ENCODE peak calls at places on chromosomes 3 and 15, in five cellular contexts. E, I, C, J and S are unnamed samples.

GRCh38 chr3:45223889-45224730 is 2.0 kb downstream of the TMEM158 start:
- DNase-seq in E (no peak), I (no peak), C (no peak), J (no peak), S (no peak)

GRCh38 chr3:109563149-109563548 is 225.8 kb upstream of the DPPA4 start:
- DNase-seq in E (no peak), I (no peak), C (no peak), J (no peak), S (no peak)

GRCh38 chr3:72816843-72817485 is 31.3 kb downstream of the SHQ1 start:
- DNase-seq in E (no peak), I (no peak), C (no peak), J (peak), S (no peak)

GRCh38 chr3:38738630-38739395 is 77.2 kb downstream of the SCN10A start:
- DNase-seq in E (no peak), I (no peak), C (peak), J (no peak), S (no peak)

GRCh38 chr15:70853270-70853854 is 595 bp downstream of the LARP6 start:
- DNase-seq in E (no peak), I (no peak), C (peak), J (no peak), S (no peak)

GRCh38 chr15:95912280-95912625 is 418.2 kb upstream of the NR2F2 start:
- DNase-seq in E (no peak), I (no peak), C (no peak), J (no peak), S (no peak)

GRCh38 chr15:88546248-88547129 is at the start of gene DET1:
- DNase-seq in E (peak), I (peak), C (peak), J (peak), S (peak)

GRCh38 chr15:50055333-50056278 is 63.4 kb downstream of the ATP8B4 start:
- DNase-seq in E (no peak), I (peak), C (no peak), J (no peak), S (no peak)

GRCh38 chr3:70308760-70309159 is 3.7 kb downstream of the MDFIC2 start:
- DNase-seq in E (peak), I (no peak), C (no peak), J (peak), S (no peak)

GRCh38 chr3:20083953-20084352 is 43.7 kb downstream of the KAT2B start:
- DNase-seq in E (no peak), I (no peak), C (no peak), J (no peak), S (no peak)